ENCODE peak calls at places on chromosome 22, in eight cellular contexts. O, A, S, Z, B, L, U and H are unnamed samples.
A peak's percentile ranks its signal among the peaks of the same experiment; 100 is the strongest.

GRCh38 chr22:44535362-44536095 is 37.5 kb upstream of the RTL6 start:
- DNase-seq in O (no peak), A (no peak), S (no peak), Z (no peak), B (no peak), L (no peak), U (no peak), H (no peak)

GRCh38 chr22:16915711-16916110 is 90.5 kb upstream of the XKR3 start:
- DNase-seq in O (no peak), A (no peak), S (no peak), Z (no peak), B (no peak), L (no peak), U (no peak), H (no peak)

GRCh38 chr22:24105018-24105360 is 76.3 kb upstream of the SUSD2 start:
- DNase-seq in O (no peak), A (no peak), S (peak; percentile 51), Z (no peak), B (no peak), L (peak; percentile 42), U (peak; percentile 79), H (no peak)

GRCh38 chr22:24775769-24776492 is 1.4 kb upstream of the PIWIL3 start:
- DNase-seq in O (no peak), A (no peak), S (peak; percentile 26), Z (no peak), B (no peak), L (no peak), U (no peak), H (peak; percentile 3)

GRCh38 chr22:49670610-49671330 is 156.9 kb downstream of the BRD1 start:
- DNase-seq in O (no peak), A (peak; percentile 46), S (no peak), Z (no peak), B (peak; percentile 25), L (no peak), U (peak; percentile 56), H (no peak)

GRCh38 chr22:50548046-50548912 is 2.6 kb downstream of the KLHDC7B start:
- DNase-seq in O (no peak), A (no peak), S (no peak), Z (no peak), B (peak; percentile 50), L (no peak), U (no peak), H (peak; percentile 45)

GRCh38 chr22:32317524-32317923 is 40.1 kb upstream of the RFPL3 start:
- DNase-seq in O (no peak), A (no peak), S (no peak), Z (no peak), B (no peak), L (no peak), U (no peak), H (no peak)

GRCh38 chr22:25777870-25778269 is 35.9 kb downstream of the MYO18B start:
- DNase-seq in O (no peak), A (no peak), S (peak; percentile 45), Z (peak; percentile 47), B (no peak), L (peak; percentile 51), U (no peak), H (no peak)

GRCh38 chr22:44291265-44292006 is 21.3 kb downstream of the SHISAL1 start:
- DNase-seq in O (no peak), A (no peak), S (peak; percentile 7), Z (no peak), B (no peak), L (no peak), U (no peak), H (no peak)

GRCh38 chr22:37015587-37015878 is 3.7 kb downstream of the TST start:
- DNase-seq in O (no peak), A (no peak), S (no peak), Z (no peak), B (peak; percentile 45), L (no peak), U (no peak), H (no peak)

GRCh38 chr22:32996702-32997101 is 61.5 kb downstream of the SYN3 start:
- DNase-seq in O (peak; percentile 48), A (peak; percentile 60), S (no peak), Z (no peak), B (peak; percentile 10), L (peak; percentile 19), U (peak; percentile 88), H (peak; percentile 7)

DNA sequence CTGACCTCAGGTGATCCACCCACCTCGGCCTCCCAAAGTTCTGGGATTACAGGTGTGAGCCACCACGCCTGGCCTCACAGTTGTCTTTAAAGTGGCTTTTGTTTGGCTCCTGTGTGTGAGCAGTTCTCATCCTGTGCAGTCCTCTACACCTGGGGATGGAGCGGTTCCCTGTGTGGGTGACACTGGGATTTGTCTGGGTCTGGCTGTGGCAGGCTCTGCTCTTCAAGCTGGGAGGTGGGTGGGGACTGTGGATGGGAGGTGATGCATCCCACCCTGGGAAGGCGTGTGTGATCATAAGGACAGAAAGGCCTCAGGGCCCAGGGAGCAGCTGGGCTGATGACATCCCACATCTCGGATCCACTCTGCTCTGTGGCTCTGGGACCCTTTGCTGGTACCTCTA is 1266.8 kb downstream of the BRD1 start:
- DNase-seq in O (no peak), A (no peak), S (no peak), Z (no peak), B (no peak), L (no peak), U (no peak), H (no peak)
- H3K9me3 ChIP-seq in O (no peaks in the 10 kb centered on the region), A (no peaks in the 10 kb centered on the region), S (peaks cover 65% of the 10 kb centered on the region), Z (no peaks in the 10 kb centered on the region), B (no peaks in the 10 kb centered on the region), L (no peaks in the 10 kb centered on the region), U (no peaks in the 10 kb centered on the region), H (no peaks in the 10 kb centered on the region)

DNA sequence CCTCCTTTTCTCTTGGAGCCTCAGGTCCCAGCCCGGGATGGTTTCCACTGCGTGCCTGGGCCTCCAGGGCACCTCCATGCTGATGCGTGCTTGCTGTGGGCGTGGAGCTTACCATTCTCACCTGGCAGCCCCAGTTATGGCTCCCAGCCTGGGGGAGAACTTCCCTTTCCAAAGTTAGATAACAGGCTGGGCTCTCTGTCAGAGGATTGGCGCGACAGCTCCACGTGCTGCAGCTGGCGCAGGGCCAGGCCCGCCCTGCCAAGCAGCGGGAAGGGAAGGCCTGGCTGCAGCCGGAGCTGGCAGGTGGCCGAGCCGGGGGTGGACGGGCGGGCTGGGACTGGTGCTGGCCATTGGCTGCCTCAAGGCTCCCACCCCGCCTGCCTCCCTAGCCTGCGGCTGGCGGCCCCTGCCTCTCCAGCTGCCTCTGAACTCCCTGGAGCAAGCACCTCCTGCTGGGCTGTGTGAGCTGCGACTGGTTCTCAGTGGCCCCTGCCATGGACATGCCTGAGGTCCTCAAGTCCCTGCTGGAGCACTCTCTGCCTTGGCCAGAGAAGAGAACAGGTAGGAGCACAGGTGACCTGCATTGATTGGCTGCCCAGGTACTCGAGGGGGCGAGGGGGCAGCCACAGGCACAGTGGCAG is 14.6 kb upstream of the TEF start:
- DNase-seq in O (peak; percentile 98), A (peak; percentile 92), S (peak; percentile 96), Z (peak; percentile 38), B (peak; percentile 95), L (peak; percentile 98), U (peak; percentile 99), H (peak; percentile 100)
- TF ChIP-seq POLR2A in O (peak; percentile 57), A (no peak), S (no peak), Z (no peak), B (peak; percentile 39), L (peak; percentile 68), U (peak; percentile 69), H (no peak)

GRCh38 chr22:28882878-28883656 is at the start of gene ZNRF3:
- DNase-seq in O (peak; percentile 90), A (peak; percentile 95), S (peak; percentile 91), Z (peak; percentile 65), B (peak; percentile 95), L (peak; percentile 94), U (peak; percentile 97), H (peak; percentile 89)

GRCh38 chr22:28883917-28884753 is 763 bp downstream of the ZNRF3 start:
- DNase-seq in O (peak; percentile 53), A (no peak), S (peak; percentile 44), Z (peak; percentile 18), B (peak; percentile 42), L (peak; percentile 49), U (peak; percentile 77), H (peak; percentile 55)

GRCh38 chr22:28884754-28885375 is 1.5 kb downstream of the ZNRF3 start:
- DNase-seq in O (no peak), A (no peak), S (no peak), Z (no peak), B (no peak), L (no peak), U (peak; percentile 20), H (no peak)

GRCh38 chr22:28882545-28882877 is 861 bp upstream of the ZNRF3 start:
- DNase-seq in O (no peak), A (no peak), S (no peak), Z (no peak), B (no peak), L (no peak), U (peak; percentile 74), H (no peak)

DNA sequence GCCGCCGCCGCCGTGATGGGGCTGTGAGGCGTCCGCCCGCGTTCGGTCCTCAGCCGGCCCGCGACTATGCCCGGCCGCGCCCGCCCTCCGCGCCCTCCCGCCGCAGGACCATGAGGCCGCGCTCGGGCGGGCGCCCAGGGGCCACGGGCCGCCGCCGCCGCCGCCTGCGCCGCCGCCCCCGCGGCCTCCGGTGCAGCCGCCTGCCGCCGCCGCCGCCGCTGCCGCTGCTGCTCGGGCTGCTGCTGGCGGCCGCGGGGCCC is 215 bp downstream of the ZNRF3 start:
- DNase-seq in O (no peak), A (no peak), S (no peak), Z (no peak), B (no peak), L (no peak), U (no peak), H (no peak)
- H3K4me3 ChIP-seq in O (peak overlapping the region; percentile 70), A (peak overlapping the region; percentile 57), S (peak overlapping the region; percentile 91), Z (peak overlapping the region; percentile 98), B (peak overlapping the region; percentile 81), L (no peak overlapping the region), U (peak overlapping the region; percentile 61), H (no peak overlapping the region)

DNA sequence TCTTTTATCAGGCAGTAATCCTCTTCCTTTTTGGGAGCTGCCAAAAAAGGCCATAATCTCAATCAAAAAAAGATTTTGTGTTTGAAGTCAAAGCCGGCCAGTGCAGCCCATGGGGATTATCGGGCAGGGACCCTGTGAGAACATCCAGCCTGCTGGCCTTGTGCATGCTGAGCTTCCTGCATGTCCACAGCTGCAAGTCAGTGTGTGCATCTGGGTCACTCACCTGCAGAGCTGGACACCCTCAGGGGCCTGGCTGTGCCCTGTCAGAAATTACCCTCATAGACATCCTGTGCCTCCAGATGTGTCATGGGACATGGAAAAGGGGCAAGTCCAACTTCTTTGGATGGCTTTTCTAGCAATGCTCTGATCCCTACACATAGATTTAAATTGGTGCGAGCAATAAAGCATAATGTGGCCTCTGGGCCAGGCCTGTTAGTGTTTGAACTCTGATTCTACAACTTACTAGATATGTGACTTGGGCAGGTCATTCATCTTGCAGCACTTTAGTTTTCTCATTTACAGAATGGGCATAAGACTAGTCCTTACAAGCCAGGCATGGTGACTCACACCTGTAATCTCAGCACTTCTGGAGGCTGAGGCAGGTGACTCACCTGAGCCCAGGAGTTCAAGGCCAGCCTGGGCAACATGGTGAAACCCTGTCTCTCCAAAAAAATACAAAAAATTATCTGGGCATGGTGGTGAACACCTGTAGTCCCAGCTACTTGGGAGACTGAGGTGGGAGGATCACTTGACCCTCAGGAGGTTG is 81.6 kb upstream of the LARGE1 start:
- DNase-seq in O (no peak), A (no peak), S (no peak), Z (no peak), B (no peak), L (no peak), U (no peak), H (no peak)
- H3K9me3 ChIP-seq in O (no peaks in the 10 kb centered on the region), A (peaks cover 11% of the 10 kb centered on the region), S (peaks cover 15% of the 10 kb centered on the region), Z (no peaks in the 10 kb centered on the region), B (peaks cover 6% of the 10 kb centered on the region), L (no peaks in the 10 kb centered on the region), U (peaks cover 3% of the 10 kb centered on the region), H (no peaks in the 10 kb centered on the region)